ENCODE peak calls at places on chromosomes 11 and 22, in four cellular contexts. E, X, I and D are unnamed samples.
A peak's percentile ranks its signal among the peaks of the same experiment; 100 is the strongest.

GRCh38 chr22:33726294-33726711 is 194.0 kb downstream of the LARGE1 start:
- DNase-seq in I (no peak), E (peak; percentile 66), X (no peak), D (peak; percentile 9)

GRCh38 chr22:29269731-29270474 is 1.8 kb downstream of the EWSR1 start:
- DNase-seq in E (no peak), I (no peak), X (no peak), D (no peak)

GRCh38 chr11:109040303-109040702 is 375.4 kb downstream of the DDX10 start:
- DNase-seq in X (peak; percentile 46), E (no peak), I (no peak), D (peak; percentile 7)

GRCh38 chr11:68047437-68048290 is 8.8 kb downstream of the TCIRG1 start:
- DNase-seq in I (no peak), E (no peak), X (no peak), D (no peak)

GRCh38 chr22:34688825-34689224 is 377.1 kb upstream of the ISX start:
- DNase-seq in I (no peak), E (no peak), X (no peak), D (no peak)

GRCh38 chr11:76807206-76807875 is 24.2 kb downstream of the TSKU start:
- DNase-seq in I (peak; percentile 94), X (peak; percentile 85), E (no peak), D (peak; percentile 76)

GRCh38 chr22:27905638-27906037 is 13.4 kb downstream of the PITPNB start:
- DNase-seq in I (no peak), E (no peak), X (no peak), D (no peak)

GRCh38 chr11:121711900-121712424 is 259.2 kb upstream of the SORL1-AS1 start:
- DNase-seq in I (no peak), E (no peak), X (no peak), D (no peak)

GRCh38 chr11:8266246-8267241 is 2.9 kb upstream of the LMO1 start:
- DNase-seq in E (no peak), I (no peak), X (peak; percentile 31), D (no peak)

GRCh38 chr11:83159901-83160865 is 3.3 kb downstream of the PCF11 start:
- DNase-seq in E (no peak), I (no peak), X (no peak), D (peak; percentile 23)

GRCh38 chr11:77244277-77245014 is 57.0 kb downstream of the GDPD4 start:
- DNase-seq in X (no peak), I (no peak), E (peak; percentile 82), D (no peak)

GRCh38 chr22:31343235-31344191 is 2.6 kb downstream of the PATZ1 start:
- DNase-seq in I (no peak), X (peak; percentile 67), E (no peak), D (no peak)

GRCh38 chr11:72821920-72822799 is 7.9 kb downstream of the ATG16L2 start:
- DNase-seq in I (peak; percentile 92), E (no peak), X (peak; percentile 95), D (peak; percentile 91)

GRCh38 chr11:77071671-77072605 is 5.2 kb downstream of the CAPN5 start:
- DNase-seq in I (peak; percentile 72), X (peak; percentile 39), E (no peak), D (no peak)

DNA sequence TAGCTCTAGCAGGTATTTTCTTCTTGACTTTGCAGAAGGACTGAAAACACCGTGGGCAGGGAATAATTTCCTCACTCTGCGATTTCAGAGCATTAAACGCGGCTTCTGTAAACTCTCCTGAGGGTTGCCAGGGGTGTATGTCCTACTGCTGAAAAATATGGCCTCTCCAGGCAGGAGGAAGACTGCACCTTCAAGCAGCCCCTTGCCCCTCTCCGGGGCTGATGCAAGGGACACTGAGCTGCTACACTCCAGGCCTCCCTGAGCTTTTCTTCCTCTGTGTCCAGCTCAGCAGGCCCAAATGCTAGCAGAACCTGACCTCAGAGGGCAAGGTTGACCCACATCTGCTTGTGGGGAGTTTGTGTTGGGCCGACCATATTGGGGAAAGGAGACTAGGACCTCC is 2.2 kb downstream of the CD6 start:
- DNase-seq in E (no peak), I (no peak), X (peak; percentile 8), D (no peak)
- H3K4me3 ChIP-seq in E (no peak overlapping the region), I (no peak overlapping the region), X (no peak overlapping the region), D (no peak overlapping the region)

GRCh38 chr22:19173047-19174035 is 5.2 kb downstream of the SLC25A1 start:
- DNase-seq in I (no peak), X (no peak), E (no peak), D (no peak)

GRCh38 chr22:19175026-19175601 is 3.4 kb downstream of the SLC25A1 start:
- DNase-seq in E (no peak), X (no peak), I (no peak), D (no peak)

GRCh38 chr22:19176175-19176630 is 2.3 kb downstream of the SLC25A1 start:
- DNase-seq in E (no peak), X (no peak), I (no peak), D (no peak)

GRCh38 chr22:19175602-19176174 is 2.8 kb downstream of the SLC25A1 start:
- DNase-seq in I (no peak), E (no peak), X (no peak), D (no peak)

GRCh38 chr22:19174106-19175025 is 4.2 kb downstream of the SLC25A1 start:
- DNase-seq in I (peak; percentile 81), E (no peak), X (peak; percentile 71), D (no peak)
- H3K4me3 ChIP-seq in I (no peak overlapping the region), E (no peak overlapping the region), X (no peak overlapping the region), D (no peak overlapping the region)

DNA sequence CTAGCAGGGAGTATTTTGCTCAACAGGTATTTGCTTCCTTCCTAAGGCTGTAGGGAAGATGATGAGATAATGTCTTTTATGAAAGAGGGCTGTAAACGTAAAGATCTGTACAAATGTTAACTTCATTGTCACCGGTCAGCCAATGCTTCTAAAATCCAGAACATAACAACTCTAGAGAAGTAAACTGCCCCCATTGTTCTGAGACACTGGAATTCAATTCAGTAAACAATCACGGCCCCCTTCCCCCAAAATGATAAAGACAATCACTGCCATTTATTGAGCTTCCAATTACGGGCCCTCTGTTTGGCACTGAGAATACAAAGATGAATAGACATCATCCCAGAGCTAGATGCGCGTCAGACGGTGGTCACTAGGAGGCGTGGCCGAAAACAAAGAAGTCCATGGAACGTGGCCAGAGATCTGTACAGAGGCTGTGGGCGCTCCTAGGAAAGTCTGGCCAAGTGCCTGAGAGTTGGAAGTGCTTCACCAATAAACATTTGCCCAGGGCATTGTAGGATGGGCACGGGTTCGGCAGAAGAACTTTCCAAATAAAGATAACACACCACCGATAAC is 576 bp downstream of the TMEM258 start:
- DNase-seq in E (peak; percentile 35), I (no peak), X (peak; percentile 74), D (peak; percentile 80)
- H3K4me3 ChIP-seq in E (peak overlapping the region; percentile 81), I (peak overlapping the region; percentile 89), X (peak overlapping the region; percentile 54), D (peak overlapping the region; percentile 56)

GRCh38 chr11:47607380-47607779 is 13.2 kb upstream of the C1QTNF4 start:
- DNase-seq in E (peak; percentile 83), X (peak; percentile 22), I (no peak), D (no peak)
- H3K4me3 ChIP-seq in E (no peak overlapping the region), X (no peak overlapping the region), I (no peak overlapping the region), D (no peak overlapping the region)

DNA sequence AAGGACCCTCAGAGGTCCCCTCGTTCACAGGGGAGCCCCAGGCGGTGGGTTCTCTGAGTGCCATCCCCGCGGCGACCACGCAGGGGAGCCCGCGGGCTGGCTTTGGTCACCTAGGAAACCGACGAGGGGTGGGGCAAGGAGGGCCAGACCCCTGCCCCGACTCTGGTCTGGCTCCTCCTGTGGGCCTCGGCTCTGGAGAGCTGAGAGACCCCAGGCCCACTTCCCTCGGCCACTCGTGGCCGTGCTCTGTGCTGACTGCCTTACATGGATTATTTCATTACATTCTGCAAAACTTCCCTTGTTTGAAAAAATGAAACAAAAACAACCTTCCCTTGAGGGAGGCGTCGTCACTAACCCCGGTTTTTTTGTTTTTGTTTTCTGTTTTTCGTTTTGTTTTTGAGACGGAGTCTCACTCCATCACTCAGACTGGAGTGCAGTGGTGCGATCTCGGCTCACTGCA is 15.2 kb upstream of the CYTH4 start:
- DNase-seq in I (no peak), E (no peak), X (no peak), D (no peak)
- H3K4me3 ChIP-seq in I (peak overlapping the region; percentile 56), E (peak overlapping the region; percentile 41), X (no peak overlapping the region), D (peak overlapping the region; percentile 41)

GRCh38 chr11:56196705-56197104 is 20.3 kb downstream of the OR5J2 start:
- DNase-seq in I (no peak), E (no peak), X (no peak), D (no peak)
- H3K4me3 ChIP-seq in I (no peak overlapping the region), E (no peak overlapping the region), X (no peak overlapping the region), D (no peak overlapping the region)

GRCh38 chr11:16266021-16266420 is 90.3 kb downstream of the SOX6 start:
- DNase-seq in I (no peak), E (no peak), X (no peak), D (no peak)
- H3K4me3 ChIP-seq in I (no peak overlapping the region), E (no peak overlapping the region), X (no peak overlapping the region), D (no peak overlapping the region)

GRCh38 chr11:117970400-117971024 is 15.7 kb upstream of the IL10RA start:
- DNase-seq in I (no peak), E (no peak), X (no peak), D (no peak)
- H3K4me3 ChIP-seq in I (no peak overlapping the region), E (no peak overlapping the region), X (no peak overlapping the region), D (no peak overlapping the region)

DNA sequence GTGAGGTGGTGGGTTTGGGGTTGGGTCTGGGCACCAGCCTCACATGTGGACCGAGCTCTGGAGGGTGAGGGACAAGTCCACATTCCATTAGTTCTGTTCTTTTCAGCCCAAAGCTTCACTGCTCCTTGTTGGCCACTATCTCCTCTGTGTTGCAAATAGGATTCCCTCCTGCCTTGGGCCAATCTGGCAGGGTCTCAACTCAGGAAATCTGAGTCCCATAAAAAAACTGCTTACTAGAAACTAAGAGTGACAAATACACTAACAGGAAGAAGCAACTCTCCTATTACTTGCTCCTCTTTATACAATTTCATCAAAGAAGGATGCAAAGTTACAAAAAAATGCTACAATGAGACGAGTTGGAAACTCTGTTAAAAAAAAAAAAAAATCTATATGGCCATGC is 66.2 kb upstream of the CSNK1E start:
- DNase-seq in E (peak; percentile 26), I (no peak), X (no peak), D (no peak)
- H3K4me3 ChIP-seq in E (no peak overlapping the region), I (no peak overlapping the region), X (no peak overlapping the region), D (no peak overlapping the region)